ENCODE peak calls at places on chromosomes 13 and 19, in five cellular contexts. L is adrenal gland, P is body of pancreas, H is breast epithelium, T is esophagus squamous epithelium. U is an unnamed sample.

GRCh38 chr13:106515635-106516254 is 19.7 kb downstream of the EFNB2 start:
- DNase-seq in P (no peak), T (no peak), L (no peak), H (no peak), U (no peak)

GRCh38 chr19:9796113-9796773 is 22.6 kb downstream of the FBXL12 start:
- DNase-seq in P (peak), L (peak), H (peak), T (peak), U (peak)

GRCh38 chr19:39296055-39296645 is at the start of gene IFNL1:
- DNase-seq in H (no peak), T (no peak), L (no peak), P (no peak), U (peak)

GRCh38 chr13:108407495-108407894 is 138.0 kb downstream of the TNFSF13B start:
- DNase-seq in L (no peak), P (no peak), T (no peak), H (no peak), U (no peak)

GRCh38 chr13:79406597-79406908 is 498 bp upstream of the RBM26 start:
- DNase-seq in T (no peak), H (no peak), P (no peak), L (no peak), U (no peak)

GRCh38 chr19:48398329-48399235 is 5.1 kb downstream of the GRIN2D start:
- DNase-seq in P (peak), L (peak), T (no peak), H (no peak), U (peak)

GRCh38 chr19:19342086-19343015 is 21.7 kb downstream of the MAU2 start:
- DNase-seq in H (peak), T (no peak), L (peak), P (peak), U (no peak)

GRCh38 chr13:109707044-109707794 is 79.2 kb downstream of the IRS2 start:
- DNase-seq in P (no peak), H (no peak), L (no peak), T (no peak), U (no peak)

GRCh38 chr13:108859202-108860012 is 230.0 kb downstream of the MYO16 start:
- DNase-seq in P (no peak), T (no peak), H (no peak), L (no peak), U (no peak)

GRCh38 chr19:3343619-3344502 is 22.5 kb upstream of the NFIC start:
- DNase-seq in L (peak), P (peak), H (peak), T (no peak), U (peak)

GRCh38 chr13:36998624-36999041 is 507 bp downstream of the ALG5 start:
- DNase-seq in H (no peak), P (peak), T (no peak), L (no peak), U (peak)

GRCh38 chr19:12884627-12884925 is 2.4 kb downstream of the KLF1 start:
- DNase-seq in T (no peak), P (no peak), L (no peak), H (no peak), U (no peak)

GRCh38 chr13:99467764-99468163 is 33.5 kb upstream of the TM9SF2 start:
- DNase-seq in P (peak), L (no peak), H (no peak), T (no peak), U (no peak)

GRCh38 chr13:59915252-59915651 is 248.5 kb downstream of the DIAPH3 start:
- DNase-seq in T (no peak), P (no peak), L (no peak), H (no peak), U (no peak)

GRCh38 chr19:38079926-38080380 is 144.1 kb downstream of the DPF1 start:
- DNase-seq in T (no peak), P (peak), H (no peak), L (no peak), U (no peak)

GRCh38 chr13:30978981-30979956 is 46.8 kb downstream of the TEX26 start:
- DNase-seq in T (no peak), L (peak), H (no peak), P (no peak), U (no peak)

GRCh38 chr19:51339313-51339686 is 2.6 kb downstream of the VSIG10L start:
- DNase-seq in H (no peak), P (no peak), T (no peak), L (no peak), U (no peak)

GRCh38 chr13:107301724-107302374 is 733.9 kb upstream of the ARGLU1 start:
- DNase-seq in P (no peak), T (no peak), H (no peak), L (no peak), U (no peak)

GRCh38 chr13:113562085-113562749 is 22.3 kb upstream of the TFDP1 start:
- DNase-seq in T (no peak), P (no peak), H (peak), L (peak), U (peak)

GRCh38 chr19:35307990-35308389 is 16.0 kb downstream of the MAG start:
- DNase-seq in P (no peak), T (no peak), H (no peak), L (no peak), U (no peak)

GRCh38 chr19:14575428-14575980 is 3.6 kb upstream of the NDUFB7 start:
- DNase-seq in L (no peak), H (no peak), T (no peak), P (no peak), U (no peak)

GRCh38 chr13:32878172-32878571 is 138.1 kb upstream of the KL start:
- DNase-seq in T (no peak), H (no peak), L (no peak), P (no peak), U (no peak)

GRCh38 chr13:101291647-101292515 is 124.4 kb downstream of the NALCN start:
- DNase-seq in T (no peak), P (no peak), H (no peak), L (no peak), U (no peak)

GRCh38 chr13:22915442-22916082 is 265.2 kb upstream of the SGCG start:
- DNase-seq in H (no peak), P (peak), T (no peak), L (peak), U (no peak)

GRCh38 chr19:12938536-12939291 is at the start of gene CALR:
- DNase-seq in P (peak), H (no peak), L (peak), T (no peak), U (no peak)

GRCh38 chr13:27281420-27281819 is 10.8 kb downstream of the RASL11A start:
- DNase-seq in L (no peak), P (no peak), T (no peak), H (no peak), U (no peak)

GRCh38 chr13:78247362-78247761 is 328.7 kb upstream of the EDNRB start:
- DNase-seq in L (no peak), P (no peak), T (no peak), H (no peak), U (no peak)

GRCh38 chr13:44389856-44390255 is 16.2 kb downstream of the SERP2 start:
- DNase-seq in H (no peak), T (no peak), P (no peak), L (no peak), U (no peak)

GRCh38 chr19:9793051-9793591 is 24.6 kb upstream of the ZNF846 start:
- DNase-seq in H (peak), P (peak), L (peak), T (no peak), U (no peak)

GRCh38 chr13:20387441-20387971 is 138.2 kb downstream of the CRYL1 start:
- DNase-seq in L (no peak), T (no peak), P (no peak), H (no peak), U (no peak)

GRCh38 chr19:21109116-21109515 is 27.1 kb downstream of the ZNF714 start:
- DNase-seq in P (no peak), T (no peak), L (no peak), H (no peak), U (no peak)

GRCh38 chr13:22740264-22740663 is 440.5 kb upstream of the SGCG start:
- DNase-seq in P (no peak), T (no peak), H (no peak), L (no peak), U (no peak)

GRCh38 chr19:36051236-36051635 is 2.8 kb downstream of the THAP8 start:
- DNase-seq in L (no peak), H (no peak), T (no peak), P (no peak), U (no peak)

GRCh38 chr13:47539317-47539716 is 461.8 kb downstream of the SUCLA2 start:
- DNase-seq in T (no peak), L (no peak), P (no peak), H (no peak), U (no peak)

GRCh38 chr13:95156208-95156607 is 145.0 kb downstream of the ABCC4 start:
- DNase-seq in H (no peak), L (no peak), P (no peak), T (no peak), U (no peak)

GRCh38 chr13:46329624-46330023 is 57.4 kb downstream of the RUBCNL start:
- DNase-seq in P (no peak), H (no peak), T (no peak), L (no peak), U (no peak)

GRCh38 chr19:47135156-47135555 is 4.5 kb downstream of the SAE1 start:
- DNase-seq in L (no peak), P (no peak), H (no peak), T (no peak), U (no peak)

DNA sequence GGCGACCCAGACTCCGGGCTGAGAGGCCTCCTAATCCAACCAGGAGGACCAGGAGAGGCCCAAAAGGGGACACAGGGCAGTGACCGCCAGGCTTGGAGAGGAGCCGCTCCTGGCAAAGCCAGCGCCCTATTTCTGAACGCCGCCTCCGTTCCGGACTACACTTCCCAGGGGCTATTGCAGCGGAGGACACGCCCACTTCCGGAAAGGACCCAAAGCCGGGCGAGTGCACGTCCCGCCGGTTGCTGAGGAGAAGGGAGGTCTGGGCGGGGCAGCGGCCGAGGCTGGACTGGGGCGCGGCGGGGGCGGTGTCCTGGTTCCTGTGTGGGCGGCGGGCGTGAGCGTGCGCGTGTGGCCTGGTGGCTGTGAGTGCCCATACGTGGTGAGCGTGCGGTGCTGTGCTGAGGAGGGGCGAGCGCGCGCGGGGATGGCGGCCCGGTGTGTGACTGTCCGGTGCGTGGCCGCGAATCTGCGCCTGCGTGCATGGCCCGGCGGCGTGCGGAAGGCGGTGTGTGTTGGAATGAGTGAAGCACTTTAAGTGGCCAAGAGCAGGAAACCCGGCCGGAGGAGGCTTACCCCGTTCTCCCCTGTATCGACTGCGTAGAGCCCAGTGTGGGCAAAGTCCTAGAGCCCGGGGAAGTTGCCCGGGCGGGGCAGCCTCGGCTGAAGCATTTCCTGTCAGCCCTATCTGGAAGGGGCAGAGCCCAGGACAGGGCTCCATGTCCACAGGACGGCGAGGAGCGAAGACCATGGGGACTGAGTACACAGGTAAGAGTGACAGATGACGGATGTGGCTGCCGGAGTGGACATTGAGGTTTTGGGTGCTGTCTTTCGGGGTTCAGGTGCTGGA is at the start of gene ZNF470:
- DNase-seq in T (peak), H (peak), P (peak), L (peak), U (peak)
- TF ChIP-seq POLR2A in T (no peak), H (no peak), P (peak), L (no peak), U (peak)

GRCh38 chr19:46113726-46114125 is 10.8 kb downstream of the IGFL3 start:
- DNase-seq in H (no peak), P (no peak), L (no peak), T (no peak), U (no peak)

GRCh38 chr19:46112527-46112926 is 12.0 kb downstream of the IGFL3 start:
- DNase-seq in P (no peak), L (no peak), H (no peak), T (no peak), U (no peak)

GRCh38 chr19:46116121-46116520 is 8.4 kb downstream of the IGFL3 start:
- DNase-seq in L (no peak), H (no peak), P (no peak), T (no peak), U (no peak)

GRCh38 chr19:46118136-46118535 is 6.4 kb downstream of the IGFL3 start:
- DNase-seq in T (no peak), L (no peak), H (no peak), P (no peak), U (no peak)

GRCh38 chr19:46115396-46116109 is 8.9 kb downstream of the IGFL3 start:
- DNase-seq in H (no peak), T (no peak), P (peak), L (no peak), U (no peak)
- H3K4me3 ChIP-seq in H (no peak), T (no peak), P (no peak), L (no peak), U (no peak)

DNA sequence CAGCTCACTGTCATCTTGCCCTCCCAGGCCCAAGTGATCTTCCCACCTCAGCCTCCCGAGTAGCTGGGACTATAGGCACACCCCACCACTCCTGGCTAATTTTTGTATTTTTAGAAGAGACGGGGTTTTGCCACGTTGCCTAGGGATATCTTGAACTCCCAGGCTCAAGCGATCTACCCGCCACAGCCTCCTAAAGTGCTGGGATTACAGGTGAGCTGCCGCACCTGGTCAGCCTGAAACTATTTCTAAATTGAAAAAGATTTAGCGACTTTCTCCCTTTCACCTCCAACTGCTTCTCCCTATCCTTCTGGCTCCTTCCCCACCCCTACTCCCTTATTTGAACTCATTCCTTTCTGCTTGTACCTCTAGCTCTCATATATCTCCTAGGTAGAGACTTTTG is 19.8 kb upstream of the NAA16 start:
- DNase-seq in P (no peak), L (no peak), T (no peak), H (no peak), U (no peak)
- TF ChIP-seq POLR2A in P (no peak), L (no peak), T (no peak), H (no peak), U (no peak)

GRCh38 chr19:17966115-17966455 is 822 bp upstream of the KCNN1 start:
- DNase-seq in L (no peak), H (no peak), T (no peak), P (no peak), U (no peak)

GRCh38 chr19:17968376-17968775 is 1.5 kb downstream of the KCNN1 start:
- DNase-seq in L (no peak), T (no peak), H (no peak), P (no peak), U (no peak)

GRCh38 chr19:17969096-17969792 is 2.3 kb downstream of the KCNN1 start:
- DNase-seq in L (no peak), P (no peak), H (no peak), T (no peak), U (no peak)

GRCh38 chr19:17966497-17967257 is at the start of gene KCNN1:
- DNase-seq in P (no peak), L (no peak), T (no peak), H (no peak), U (no peak)

DNA sequence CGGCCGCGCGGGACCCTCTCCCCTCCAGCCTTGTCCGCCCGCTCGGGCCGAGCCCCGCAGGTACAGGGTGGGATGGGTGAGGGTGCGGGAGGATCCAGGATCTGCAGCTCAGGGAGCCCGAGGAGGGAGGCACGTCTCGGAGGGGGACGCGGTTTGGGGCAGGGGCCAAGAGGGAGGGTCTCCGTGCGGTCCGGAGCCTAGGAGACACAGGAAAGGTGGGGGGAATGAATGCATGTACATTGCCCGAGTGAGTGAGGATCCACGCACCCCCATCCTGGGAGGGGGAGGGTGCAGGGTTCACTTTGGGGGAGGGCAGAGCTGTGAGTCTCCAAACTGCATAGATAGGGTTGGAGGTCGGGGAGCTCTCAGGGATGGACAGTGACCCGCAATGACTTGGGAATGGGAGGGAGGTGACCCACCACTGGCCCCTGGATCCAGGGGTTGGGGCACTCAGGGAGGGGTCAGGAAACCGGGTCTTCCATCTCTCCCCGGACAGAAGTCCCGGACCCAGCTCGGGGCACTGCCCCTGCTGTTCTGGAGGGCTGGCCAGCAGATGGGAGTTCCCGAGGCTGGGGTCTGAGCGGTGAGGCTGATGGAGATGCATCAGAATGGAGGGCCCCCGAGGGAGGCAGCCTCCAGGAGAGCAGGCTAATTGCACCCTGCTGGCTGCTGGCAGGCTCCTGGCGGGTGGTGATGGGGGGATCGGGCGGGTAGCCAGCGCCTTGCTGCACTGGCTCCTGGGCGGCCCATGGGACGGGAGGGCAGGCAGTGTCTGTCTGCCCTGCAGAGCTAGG is 548 bp downstream of the KCNN1 start:
- DNase-seq in T (no peak), H (no peak), L (no peak), P (no peak), U (no peak)
- H3K4me3 ChIP-seq in T (peak), H (peak), L (no peak), P (no peak), U (no peak)

U was measured in spleen.